ENCODE peak calls at places on chromosome X, in four cellular contexts. J is IMR-90, H is BE2C, D is lower lobe of right lung. O is an unnamed sample.

GRCh38 chrX:153303276-153304262 is 18.0 kb downstream of the PNMA6F start:
- DNase-seq in D (no peak), H (no peak), J (no peak), O (no peak)

GRCh38 chrX:140431521-140431920 is 73.3 kb downstream of the SOX3 start:
- DNase-seq in H (no peak), D (no peak), J (peak; percentile 1), O (no peak)

GRCh38 chrX:110108381-110108796 is 105.5 kb downstream of the TMEM164 start:
- DNase-seq in D (no peak), H (no peak), J (peak; percentile 36), O (no peak)

GRCh38 chrX:128106630-128107029 is 54.4 kb upstream of the ACTRT1 start:
- DNase-seq in D (no peak), H (peak; percentile 20), J (no peak), O (no peak)

GRCh38 chrX:85084770-85085393 is 81.2 kb downstream of the APOOL start:
- DNase-seq in D (no peak), H (peak; percentile 5), J (peak; percentile 49), O (no peak)

GRCh38 chrX:48972214-48973164 is 845 bp upstream of the KCND1 start:
- DNase-seq in D (no peak), J (peak; percentile 41), H (peak; percentile 47), O (no peak)

GRCh38 chrX:105696870-105697269 is 125.5 kb upstream of the NRK start:
- DNase-seq in H (no peak), J (no peak), D (no peak), O (no peak)

GRCh38 chrX:37425370-37425769 is 76.2 kb downstream of the PRRG1 start:
- DNase-seq in H (no peak), D (no peak), J (peak; percentile 15), O (no peak)

GRCh38 chrX:17922303-17922702 is 61.2 kb upstream of the RAI2 start:
- DNase-seq in H (peak; percentile 22), D (no peak), J (no peak), O (no peak)

GRCh38 chrX:133083899-133084298 is 13.0 kb downstream of the USP26 start:
- DNase-seq in J (no peak), D (no peak), H (no peak), O (no peak)

GRCh38 chrX:53223068-53223693 is 1.8 kb downstream of the KDM5C start:
- DNase-seq in D (no peak), J (no peak), H (no peak), O (no peak)

GRCh38 chrX:65900850-65901844 is 138.7 kb downstream of the VSIG4 start:
- DNase-seq in D (no peak), J (no peak), H (no peak), O (no peak)

GRCh38 chrX:97835969-97836368 is 952.3 kb downstream of the RPA4 start:
- DNase-seq in H (no peak), D (no peak), J (no peak), O (no peak)

GRCh38 chrX:109357714-109358113 is 124.2 kb downstream of the GUCY2F start:
- DNase-seq in H (no peak), J (no peak), D (no peak), O (no peak)

GRCh38 chrX:18873836-18874235 is 110.1 kb downstream of the PHKA2 start:
- DNase-seq in D (no peak), H (no peak), J (no peak), O (no peak)

GRCh38 chrX:154749856-154750255 is 1.0 kb downstream of the GAB3 start:
- DNase-seq in D (no peak), J (no peak), H (no peak), O (no peak)

GRCh38 chrX:20313889-20314288 is 47.2 kb upstream of the RPS6KA3 start:
- DNase-seq in J (no peak), D (no peak), H (no peak), O (no peak)

GRCh38 chrX:139194571-139195280 is 335.8 kb upstream of the F9 start:
- DNase-seq in J (no peak), D (peak; percentile 55), H (no peak), O (no peak)

GRCh38 chrX:55715847-55716246 is 1.7 kb upstream of the RRAGB start:
- DNase-seq in D (no peak), H (peak; percentile 4), J (no peak), O (no peak)

GRCh38 chrX:83845397-83845796 is 15.5 kb upstream of the CYLC1 start:
- DNase-seq in J (peak; percentile 22), D (no peak), H (peak; percentile 8), O (no peak)

GRCh38 chrX:138287200-138287865 is 424.2 kb downstream of the FGF13 start:
- DNase-seq in H (no peak), J (no peak), D (no peak), O (no peak)

GRCh38 chrX:108437789-108438623 is at the start of gene COL4A6:
- DNase-seq in J (no peak), H (no peak), D (peak; percentile 27), O (peak; percentile 44)

GRCh38 chrX:104679175-104679574 is 113.2 kb downstream of the IL1RAPL2 start:
- DNase-seq in H (no peak), D (no peak), J (no peak), O (no peak)

GRCh38 chrX:70174754-70175153 is 2.5 kb upstream of the DGAT2L6 start:
- DNase-seq in D (no peak), J (peak; percentile 41), H (no peak), O (no peak)

GRCh38 chrX:50638123-50638522 is 167.5 kb upstream of the DGKK start:
- DNase-seq in J (no peak), H (no peak), D (peak; percentile 47), O (no peak)

GRCh38 chrX:82589410-82589809 is 918.7 kb upstream of the POU3F4 start:
- DNase-seq in J (no peak), D (no peak), H (no peak), O (no peak)

GRCh38 chrX:12360991-12361598 is 222.8 kb downstream of the FRMPD4 start:
- DNase-seq in J (peak; percentile 49), D (no peak), H (no peak), O (no peak)

GRCh38 chrX:40964633-40965586 is 120.3 kb upstream of the USP9X start:
- DNase-seq in J (no peak), H (no peak), D (no peak), O (no peak)

GRCh38 chrX:55135171-55135570 is 46.4 kb downstream of the PAGE2 start:
- DNase-seq in D (no peak), J (peak; percentile 31), H (peak; percentile 42), O (no peak)

GRCh38 chrX:389021-389441 is 2.3 kb upstream of the PPP2R3B start:
- DNase-seq in H (no peak), D (no peak), J (no peak), O (no peak)

GRCh38 chrX:131288738-131289511 is at the start of gene IGSF1:
- DNase-seq in D (no peak), J (no peak), H (peak; percentile 31), O (no peak)

GRCh38 chrX:100636321-100636991 is at the start of gene TSPAN6:
- DNase-seq in D (peak; percentile 76), H (peak; percentile 82), J (peak; percentile 84), O (peak; percentile 66)

GRCh38 chrX:103730746-103731508 is 20.2 kb downstream of the TMEM31 start:
- DNase-seq in H (peak; percentile 50), D (no peak), J (peak; percentile 86), O (no peak)

GRCh38 chrX:23871905-23872546 is 35.7 kb downstream of the APOO start:
- DNase-seq in D (no peak), J (no peak), H (no peak), O (no peak)

GRCh38 chrX:3743821-3744439 is 30.5 kb upstream of the PRKX start:
- DNase-seq in H (no peak), D (no peak), J (no peak), O (no peak)

GRCh38 chrX:80550722-80551121 is 130.5 kb downstream of the TENT5D start:
- DNase-seq in D (no peak), H (no peak), J (no peak), O (no peak)

GRCh38 chrX:41478397-41478911 is 31.3 kb downstream of the NYX start:
- DNase-seq in H (no peak), D (no peak), J (no peak), O (no peak)

GRCh38 chrX:102697506-102697905 is 14.7 kb upstream of the GPRASP2 start:
- DNase-seq in D (no peak), H (no peak), J (peak; percentile 52), O (no peak)

GRCh38 chrX:129791336-129791735 is 11.6 kb downstream of the SASH3 start:
- DNase-seq in J (no peak), D (no peak), H (no peak), O (no peak)
- H3K36me3 ChIP-seq in J (no peaks in the 10 kb centered on the region), D (peaks cover 9% of the 10 kb centered on the region), H (no peaks in the 10 kb centered on the region), O (no peaks in the 10 kb centered on the region)

GRCh38 chrX:39953879-39954278 is 143.9 kb downstream of the BCOR start:
- DNase-seq in J (peak; percentile 81), D (peak; percentile 86), H (no peak), O (peak; percentile 75)
- H3K4me3 ChIP-seq in J (no peak overlapping the region), D (no peak overlapping the region), H (no peak overlapping the region), O (no peak overlapping the region)

GRCh38 chrX:118666521-118666920 is 60.9 kb upstream of the IL13RA1 start:
- DNase-seq in D (no peak), H (no peak), J (peak; percentile 31), O (no peak)
- H3K36me3 ChIP-seq in D (no peaks in the 10 kb centered on the region), H (no peaks in the 10 kb centered on the region), J (no peaks in the 10 kb centered on the region), O (no peaks in the 10 kb centered on the region)

GRCh38 chrX:47217852-47218279 is 615 bp upstream of the CDK16 start:
- DNase-seq in H (peak; percentile 94), J (peak; percentile 98), D (peak; percentile 98), O (peak; percentile 94)
- H3K4me3 ChIP-seq in H (peak overlapping the region; percentile 75), J (peak overlapping the region; percentile 54), D (peak overlapping the region; percentile 66), O (peak overlapping the region; percentile 91)

DNA sequence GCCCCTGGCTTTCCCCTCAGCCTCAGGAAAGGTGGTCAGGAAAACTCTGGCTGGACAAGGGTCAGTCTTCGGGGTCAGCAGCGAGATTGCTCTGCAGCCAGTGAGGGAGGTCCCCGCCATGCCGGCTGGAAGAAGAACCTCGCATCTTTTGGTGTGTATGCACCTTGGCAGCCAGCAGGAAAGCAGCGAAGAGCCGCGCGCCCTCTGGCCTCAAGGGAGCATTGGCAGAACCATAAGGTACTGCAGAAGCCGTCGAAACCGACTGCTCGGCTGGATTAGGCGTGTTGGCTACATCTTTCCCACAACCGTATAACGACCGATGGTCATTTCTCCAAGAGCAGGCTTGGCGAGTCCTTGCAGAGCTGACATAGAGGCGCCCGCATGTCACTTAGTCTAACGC is 48.3 kb downstream of the GPR143 start:
- DNase-seq in J (no peak), H (no peak), D (no peak), O (no peak)
- H3K36me3 ChIP-seq in J (peaks cover 58% of the 10 kb centered on the region), H (peaks cover 3% of the 10 kb centered on the region), D (peaks cover 7% of the 10 kb centered on the region), O (no peaks in the 10 kb centered on the region)

DNA sequence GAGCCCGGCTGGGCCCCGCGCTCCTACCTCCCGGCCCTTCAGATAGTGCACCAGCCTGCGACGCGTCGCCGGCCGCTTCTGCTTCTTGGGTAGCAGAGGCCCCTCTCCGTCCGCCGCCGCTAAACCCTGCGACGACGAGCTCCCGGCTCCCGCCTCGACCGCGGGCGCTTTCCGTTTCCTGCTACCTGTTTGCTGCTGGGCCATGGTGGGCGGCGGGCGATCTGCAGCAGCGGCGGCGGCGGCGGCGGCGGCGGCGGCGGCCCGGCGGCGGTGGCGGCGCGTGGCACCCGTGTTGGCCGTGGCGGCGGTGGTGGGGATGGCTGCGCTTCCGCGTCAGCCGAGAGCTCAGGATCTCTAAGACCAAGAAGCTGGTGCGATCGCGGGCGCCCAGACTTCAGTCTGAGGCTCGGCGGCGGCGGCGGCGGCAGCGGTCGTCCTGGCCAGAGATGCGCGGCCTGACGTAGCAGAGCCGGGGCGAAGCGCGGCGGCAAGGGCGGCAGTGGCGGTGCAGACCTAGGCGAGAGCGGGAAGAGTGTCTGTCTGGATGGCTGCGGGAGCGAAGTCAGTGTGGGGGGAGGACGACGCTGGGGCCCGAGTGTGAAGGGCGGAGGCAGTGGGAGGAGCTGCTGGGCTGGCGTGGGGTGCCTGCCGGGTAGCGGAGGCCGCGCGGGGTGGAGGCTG is at the start of gene DCAF12L2:
- DNase-seq in D (peak; percentile 14), J (no peak), H (no peak), O (no peak)
- H3K4me3 ChIP-seq in D (no peak within 1 kb of the TSS), J (no peak within 1 kb of the TSS), H (no peak within 1 kb of the TSS), O (peak within 1 kb of the TSS; percentile 10)